ENCODE peak calls at places on chromosomes 11 and 22, in eight cellular contexts. N is CD4-positive, alpha-beta T cell; F is activated CD4-positive, alpha-beta T cell treated with anti-CD3 and anti-CD28 coated beads, Interleukin-2, amount 10 ng/mL, durations not matched to agents 7 days and 5 days; D is fibroblast of villous mesenchyme; V is epithelial cell of esophagus; L is naive thymus-derived CD4-positive, alpha-beta T cell; I is heart left ventricle; U is lower lobe of right lung. G is an unnamed sample.
A peak's percentile ranks its signal among the peaks of the same experiment; 100 is the strongest.

GRCh38 chr22:16776088-16776487 is 49.1 kb downstream of the XKR3 start:
- DNase-seq in L (no peak), I (no peak), V (no peak), F (no peak), N (no peak), D (no peak), U (no peak), G (no peak)

GRCh38 chr22:33680632-33681031 is 239.6 kb downstream of the LARGE1 start:
- DNase-seq in D (no peak), F (no peak), I (no peak), N (no peak), L (no peak), U (no peak), V (no peak), G (no peak)

GRCh38 chr22:17379939-17380710 is 10.9 kb downstream of the CECR2 start:
- DNase-seq in F (no peak), V (no peak), N (no peak), D (no peak), I (peak; percentile 34), L (no peak), U (no peak), G (no peak)

GRCh38 chr22:23784215-23784732 is 2.5 kb upstream of the SMARCB1 start:
- DNase-seq in V (no peak), D (no peak), F (no peak), I (no peak), U (no peak), L (no peak), N (no peak), G (no peak)

GRCh38 chr11:21411114-21411513 is 741.7 kb downstream of the NELL1 start:
- DNase-seq in U (no peak), L (no peak), V (no peak), N (no peak), F (no peak), I (no peak), D (no peak), G (no peak)

GRCh38 chr11:110160016-110160415 is 66.8 kb downstream of the ZC3H12C start:
- DNase-seq in U (no peak), N (no peak), I (no peak), D (no peak), V (no peak), F (no peak), L (no peak), G (no peak)

GRCh38 chr11:12201016-12201985 is 90.9 kb downstream of the MICAL2 start:
- DNase-seq in U (no peak), L (no peak), I (peak; percentile 86), N (no peak), D (peak; percentile 83), F (no peak), V (peak; percentile 48), G (no peak)

GRCh38 chr11:71507102-71507501 is 20.0 kb upstream of the KRTAP5-7 start:
- DNase-seq in D (no peak), V (no peak), F (no peak), N (no peak), L (no peak), I (no peak), U (no peak), G (no peak)

GRCh38 chr11:87463486-87464102 is 425.9 kb downstream of the TMEM135 start:
- DNase-seq in I (no peak), L (no peak), N (no peak), U (no peak), V (peak; percentile 80), D (peak; percentile 17), F (no peak), G (no peak)

GRCh38 chr11:64025205-64025604 is 10.5 kb upstream of the FLRT1 start:
- DNase-seq in D (no peak), F (no peak), L (no peak), N (no peak), U (no peak), I (no peak), V (no peak), G (no peak)

GRCh38 chr11:70826541-70826943 is 425.8 kb downstream of the SHANK2 start:
- DNase-seq in I (no peak), F (no peak), V (peak; percentile 33), L (no peak), U (no peak), D (peak; percentile 4), N (no peak), G (peak; percentile 7)

G was measured in NCI-H524 treated with DMSO at 0.1 percent for 48 hours.